ENCODE peak calls at places on chromosomes 6 and 20, in five cellular contexts. R is dorsolateral prefrontal cortex, W is left lung, H is mammary epithelial cell, L is fibroblast of lung. D is an unnamed sample.

GRCh38 chr6:159065751-159066329 is 21.0 kb upstream of the TAGAP start:
- DNase-seq in H (no peak), L (no peak), R (no peak), W (no peak), D (no peak)

GRCh38 chr6:167840160-167840525 is 13.4 kb downstream of the AFDN start:
- DNase-seq in W (no peak), L (no peak), R (no peak), H (no peak), D (no peak)

GRCh38 chr6:23663652-23664051 is 462.4 kb upstream of the NRSN1 start:
- DNase-seq in H (no peak), R (no peak), L (no peak), W (no peak), D (no peak)

GRCh38 chr20:64102647-64103354 is 4.6 kb downstream of the NPBWR2 start:
- DNase-seq in L (no peak), R (peak; percentile 26), W (peak; percentile 72), H (no peak), D (no peak)

GRCh38 chr6:90610671-90611542 is 24.0 kb upstream of the MAP3K7 start:
- DNase-seq in W (peak; percentile 80), R (peak; percentile 27), L (peak; percentile 39), H (peak; percentile 26), D (no peak)

GRCh38 chr6:117548797-117549301 is 53.5 kb downstream of the GOPC start:
- DNase-seq in L (peak; percentile 92), W (no peak), H (peak; percentile 35), R (no peak), D (no peak)

GRCh38 chr6:8219352-8219943 is 117.1 kb upstream of the EEF1E1 start:
- DNase-seq in H (peak; percentile 20), R (no peak), L (peak; percentile 33), W (no peak), D (no peak)

GRCh38 chr20:45515147-45515913 is at the start of gene SPINT3:
- DNase-seq in H (no peak), L (no peak), W (no peak), R (no peak), D (no peak)

GRCh38 chr6:36177166-36177565 is 19.4 kb upstream of the BRPF3 start:
- DNase-seq in R (no peak), H (peak; percentile 12), W (no peak), L (no peak), D (no peak)

GRCh38 chr20:24131281-24131680 is 142.7 kb upstream of the GGTLC1 start:
- DNase-seq in W (no peak), R (no peak), L (no peak), H (peak; percentile 75), D (no peak)

GRCh38 chr20:36620917-36621316 is 15.3 kb downstream of the RAB5IF start:
- DNase-seq in R (no peak), H (no peak), L (no peak), W (no peak), D (no peak)

GRCh38 chr6:152195896-152196295 is 388.4 kb downstream of the ESR1 start:
- DNase-seq in L (no peak), R (no peak), W (no peak), H (no peak), D (no peak)

GRCh38 chr20:4973330-4974097 is 27.8 kb downstream of the SLC23A2 start:
- DNase-seq in H (no peak), R (no peak), W (no peak), L (peak; percentile 86), D (peak; percentile 41)

GRCh38 chr6:13331516-13332348 is 3.4 kb upstream of the TBC1D7 start:
- DNase-seq in H (peak; percentile 42), R (no peak), W (no peak), L (peak; percentile 20), D (no peak)

GRCh38 chr6:149454405-149454848 is 30.4 kb downstream of the ZC3H12D start:
- DNase-seq in H (peak; percentile 61), L (peak; percentile 88), R (peak; percentile 72), W (peak; percentile 93), D (peak; percentile 95)

GRCh38 chr6:16766836-16767745 is 5.8 kb upstream of the ATXN1 start:
- DNase-seq in H (no peak), W (no peak), L (peak; percentile 80), R (no peak), D (no peak)

GRCh38 chr6:100462990-100463684 is 1.6 kb downstream of the SIM1 start:
- DNase-seq in L (no peak), W (no peak), H (no peak), R (no peak), D (no peak)

GRCh38 chr6:100464910-100465700 is at the start of gene SIM1:
- DNase-seq in H (peak; percentile 53), R (no peak), W (peak; percentile 77), L (peak; percentile 61), D (no peak)

GRCh38 chr6:32369678-32370077 is 2.0 kb downstream of the TSBP1 start:
- DNase-seq in L (peak; percentile 82), R (no peak), H (peak; percentile 89), W (no peak), D (no peak)

GRCh38 chr6:16228709-16229665 is 9.4 kb upstream of the GMPR start:
- DNase-seq in R (no peak), H (no peak), W (no peak), L (no peak), D (no peak)

GRCh38 chr6:34791842-34792604 is at the start of gene BLTP3A:
- DNase-seq in L (peak; percentile 63), R (peak; percentile 52), H (peak; percentile 50), W (peak; percentile 94), D (peak; percentile 31)
- TF ChIP-seq CTCF in L (no peak), R (peak; percentile 15), H (no peak), W (no peak), D (no peak)

GRCh38 chr6:10722570-10722819 is 375 bp upstream of the TMEM14C start:
- DNase-seq in L (no peak), W (no peak), H (no peak), R (no peak), D (no peak)

GRCh38 chr6:10721850-10722569 is 860 bp upstream of the TMEM14C start:
- DNase-seq in L (no peak), W (no peak), R (no peak), H (no peak), D (no peak)

GRCh38 chr6:10725046-10725445 is 2.2 kb downstream of the TMEM14C start:
- DNase-seq in W (no peak), L (no peak), H (no peak), R (no peak), D (no peak)

GRCh38 chr6:10722820-10723651 is at the start of gene TMEM14C:
- DNase-seq in H (peak; percentile 97), L (peak; percentile 99), W (peak; percentile 100), R (peak; percentile 95), D (peak; percentile 98)

DNA sequence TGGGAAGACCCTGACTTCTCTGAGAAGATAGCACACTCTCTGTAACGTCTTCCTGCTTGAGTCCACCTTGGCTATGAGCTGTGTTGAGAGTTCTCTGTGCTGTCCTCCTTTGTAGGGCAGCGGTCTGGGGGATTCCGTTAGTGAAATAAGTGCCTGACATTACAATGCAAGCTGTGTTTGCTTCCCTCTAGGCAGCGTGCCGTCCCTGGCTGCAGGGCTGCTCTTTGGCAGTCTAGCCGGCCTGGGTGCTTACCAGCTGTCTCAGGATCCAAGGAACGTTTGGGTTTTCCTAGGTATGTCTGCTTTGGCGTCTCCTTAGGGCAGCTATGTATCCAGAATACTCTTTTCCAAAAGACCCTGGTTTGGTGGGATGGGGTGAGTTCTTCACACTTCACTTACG is 2.8 kb downstream of the TMEM14C start:
- DNase-seq in W (no peak), R (no peak), L (no peak), H (no peak), D (no peak)
- H3K27ac ChIP-seq in W (no peak overlapping the region), R (peak overlapping the region; percentile 92), L (no peak overlapping the region), H (no peak overlapping the region), D (no peak overlapping the region)

GRCh38 chr20:17648306-17648646 is 33.8 kb downstream of the RRBP1 start:
- DNase-seq in L (no peak), R (no peak), W (no peak), H (no peak), D (no peak)

GRCh38 chr20:17646209-17646717 is 35.8 kb downstream of the RRBP1 start:
- DNase-seq in R (no peak), H (no peak), W (peak; percentile 20), L (no peak), D (no peak)

GRCh38 chr20:17646901-17647301 is 35.1 kb downstream of the RRBP1 start:
- DNase-seq in H (no peak), R (no peak), W (no peak), L (no peak), D (no peak)

GRCh38 chr20:17648782-17649730 is 33.0 kb downstream of the RRBP1 start:
- DNase-seq in W (no peak), H (no peak), R (no peak), L (no peak), D (no peak)

GRCh38 chr20:17647391-17648305 is 34.4 kb downstream of the RRBP1 start:
- DNase-seq in R (no peak), H (no peak), L (no peak), W (no peak), D (no peak)
- TF ChIP-seq CTCF in R (no peak), H (no peak), L (no peak), W (no peak), D (no peak)

GRCh38 chr20:13396826-13397225 is 175.8 kb downstream of the ISM1 start:
- DNase-seq in R (no peak), W (no peak), H (no peak), L (no peak), D (no peak)

GRCh38 chr20:13395232-13395631 is 174.2 kb downstream of the ISM1 start:
- DNase-seq in H (no peak), W (no peak), R (no peak), L (no peak), D (no peak)

GRCh38 chr20:13400453-13400852 is 179.4 kb downstream of the ISM1 start:
- DNase-seq in W (no peak), R (no peak), H (no peak), L (no peak), D (no peak)

GRCh38 chr20:13396036-13396435 is 175.0 kb downstream of the ISM1 start:
- DNase-seq in R (no peak), L (peak; percentile 62), H (no peak), W (no peak), D (no peak)

GRCh38 chr20:13397300-13397724 is 176.2 kb downstream of the ISM1 start:
- DNase-seq in L (peak; percentile 63), H (no peak), R (no peak), W (no peak), D (no peak)
- H3K27ac ChIP-seq in L (no peak overlapping the region), H (no peak overlapping the region), R (no peak overlapping the region), W (no peak overlapping the region), D (no peak overlapping the region)

D was measured in tibial nerve.